ENCODE peak calls at places on chromosomes 12 and 14, in ten cellular contexts. N is sciatic nerve; U is stimulated activated CD4-positive, alpha-beta T cell treated with anti-CD3 and anti-CD28 coated beads, Interleukin-15, amount 100 ng/mL, for 24 hours; S is lower leg skin; C is glutamatergic neuron; I is activated T-cell treated with anti-CD3 and anti-CD28 coated beads, Interleukin-2, amount 50 U/mL, for 4 hours; Z is DMS153; E is endothelial cell of umbilical vein; G is NCI-H1694 treated with DMSO at 0.1 percent for 48 hours; M is D341Med. A is an unnamed sample.

GRCh38 chr12:62562892-62563291 is 96.3 kb downstream of the MON2 start:
- DNase-seq in N (no peak), U (no peak), S (no peak), C (no peak), I (no peak), Z (no peak), E (no peak), G (no peak), M (no peak), A (no peak)

GRCh38 chr12:96743606-96744005 is 163.5 kb upstream of the NEDD1 start:
- DNase-seq in N (no peak), U (no peak), S (no peak), C (no peak), I (no peak), Z (no peak), E (peak; percentile 67), G (no peak), M (no peak), A (no peak)

GRCh38 chr12:48021485-48022179 is 17.4 kb upstream of the COL2A1 start:
- DNase-seq in N (no peak), U (no peak), S (no peak), C (no peak), I (no peak), Z (peak; percentile 67), E (no peak), G (no peak), M (no peak), A (no peak)

GRCh38 chr14:101965145-101965531 is 765 bp downstream of the DYNC1H1 start:
- DNase-seq in N (peak; percentile 76), U (peak; percentile 68), S (peak; percentile 93), C (peak; percentile 61), I (peak; percentile 36), Z (no peak), E (peak; percentile 67), G (peak; percentile 19), M (peak; percentile 65), A (no peak)

GRCh38 chr14:72550513-72550912 is 343.4 kb downstream of the DPF3 start:
- DNase-seq in N (no peak), U (no peak), S (no peak), C (no peak), I (no peak), Z (no peak), E (no peak), G (no peak), M (no peak), A (no peak)

GRCh38 chr14:46368275-46368674 is 283.3 kb downstream of the RPL10L start:
- DNase-seq in N (no peak), U (no peak), S (no peak), C (no peak), I (no peak), Z (no peak), E (no peak), G (no peak), M (peak; percentile 31), A (no peak)

GRCh38 chr12:65891987-65892481 is 67.8 kb downstream of the HMGA2 start:
- DNase-seq in N (peak; percentile 81), U (no peak), S (peak; percentile 95), C (no peak), I (no peak), Z (no peak), E (peak; percentile 91), G (no peak), M (no peak), A (no peak)

GRCh38 chr12:87365423-87365822 is 663.8 kb downstream of the C12orf50 start:
- DNase-seq in N (no peak), U (no peak), S (no peak), C (no peak), I (no peak), Z (no peak), E (no peak), G (no peak), M (no peak), A (no peak)

GRCh38 chr12:96886998-96887677 is 19.9 kb upstream of the NEDD1 start:
- DNase-seq in N (peak; percentile 65), U (no peak), S (no peak), C (no peak), I (no peak), Z (no peak), E (peak; percentile 26), G (no peak), M (no peak), A (no peak)

GRCh38 chr12:119544780-119545625 is 48.6 kb upstream of the TMEM233 start:
- DNase-seq in N (peak; percentile 71), U (peak; percentile 66), S (no peak), C (peak; percentile 70), I (peak; percentile 41), Z (peak; percentile 42), E (peak; percentile 76), G (peak; percentile 60), M (peak; percentile 87), A (no peak)

GRCh38 chr14:65080954-65081747 is 21.2 kb downstream of the MAX start:
- DNase-seq in N (no peak), U (no peak), S (no peak), C (no peak), I (no peak), Z (no peak), E (peak; percentile 11), G (no peak), M (no peak), A (no peak)

GRCh38 chr12:102634216-102634615 is 153.9 kb upstream of the IGF1 start:
- DNase-seq in N (no peak), U (no peak), S (no peak), C (no peak), I (no peak), Z (no peak), E (no peak), G (no peak), M (no peak), A (no peak)

GRCh38 chr14:100241279-100241678 is 2.3 kb downstream of the YY1 start:
- DNase-seq in N (no peak), U (no peak), S (no peak), C (no peak), I (no peak), Z (no peak), E (peak; percentile 27), G (no peak), M (no peak), A (no peak)

GRCh38 chr12:29517265-29517664 is 19.8 kb upstream of the OVCH1 start:
- DNase-seq in N (no peak), U (no peak), S (no peak), C (no peak), I (no peak), Z (no peak), E (no peak), G (no peak), M (peak; percentile 17), A (no peak)

GRCh38 chr14:39432619-39433451 is 602 bp upstream of the FBXO33 start:
- DNase-seq in N (peak; percentile 93), U (peak; percentile 86), S (peak; percentile 97), C (peak; percentile 79), I (peak; percentile 53), Z (peak; percentile 88), E (peak; percentile 80), G (peak; percentile 69), M (peak; percentile 89), A (peak; percentile 93)

GRCh38 chr12:131783915-131784541 is 44.2 kb upstream of the MMP17 start:
- DNase-seq in N (no peak), U (no peak), S (no peak), C (no peak), I (no peak), Z (no peak), E (no peak), G (no peak), M (no peak), A (no peak)

GRCh38 chr12:24719293-24719721 is 229.6 kb downstream of the BCAT1 start:
- DNase-seq in N (no peak), U (peak; percentile 60), S (no peak), C (no peak), I (peak; percentile 11), Z (no peak), E (peak; percentile 7), G (no peak), M (no peak), A (no peak)

GRCh38 chr12:19461986-19462385 is 22.7 kb downstream of the AEBP2 start:
- DNase-seq in N (no peak), U (peak; percentile 21), S (no peak), C (no peak), I (peak; percentile 27), Z (no peak), E (no peak), G (no peak), M (no peak), A (no peak)

GRCh38 chr12:132437252-132438138 is 52.5 kb upstream of the FBRSL1 start:
- DNase-seq in N (no peak), U (no peak), S (no peak), C (no peak), I (no peak), Z (peak; percentile 24), E (no peak), G (no peak), M (no peak), A (no peak)

GRCh38 chr12:8687846-8688601 is 9.8 kb upstream of the RIMKLB start:
- DNase-seq in N (no peak), U (no peak), S (no peak), C (no peak), I (no peak), Z (peak; percentile 10), E (peak; percentile 97), G (no peak), M (no peak), A (no peak)

GRCh38 chr12:70739741-70740140 is 102.5 kb upstream of the PTPRB start:
- DNase-seq in N (no peak), U (no peak), S (no peak), C (no peak), I (no peak), Z (no peak), E (no peak), G (no peak), M (no peak), A (no peak)

A was measured in chondrocyte.